ENCODE peak calls at places on chromosomes 12 and 14, in six cellular contexts. N is transverse colon, Q is HCT116, W is sigmoid colon, J is prostate gland, A is HepG2. Z is an unnamed sample.

GRCh38 chr12:45789025-45789424 is 59.5 kb downstream of the ARID2 start:
- DNase-seq in N (no peak), Q (no peak), W (no peak), J (no peak), A (no peak), Z (no peak)

GRCh38 chr14:31740688-31741087 is 179.5 kb downstream of the NUBPL start:
- DNase-seq in N (no peak), Q (no peak), W (no peak), J (no peak), A (no peak), Z (no peak)

GRCh38 chr12:5429741-5430557 is 2.0 kb upstream of the NTF3 start:
- DNase-seq in N (no peak), Q (no peak), W (no peak), J (no peak), A (no peak), Z (no peak)

GRCh38 chr14:64758025-64758521 is 53.8 kb downstream of the PLEKHG3 start:
- DNase-seq in N (peak; percentile 39), Q (no peak), W (no peak), J (no peak), A (no peak), Z (no peak)

GRCh38 chr12:92615703-92616102 is 87.1 kb upstream of the PLEKHG7 start:
- DNase-seq in N (no peak), Q (no peak), W (no peak), J (no peak), A (no peak), Z (no peak)

GRCh38 chr14:101824339-101824727 is 62.8 kb downstream of the PPP2R5C start:
- DNase-seq in N (no peak), Q (no peak), W (no peak), J (no peak), A (no peak), Z (no peak)

GRCh38 chr14:63745858-63746425 is 18.1 kb upstream of the SGPP1 start:
- DNase-seq in N (peak; percentile 37), Q (no peak), W (no peak), J (no peak), A (no peak), Z (no peak)

GRCh38 chr12:46160081-46160980 is 108.5 kb downstream of the SLC38A1 start:
- DNase-seq in N (no peak), Q (no peak), W (peak; percentile 70), J (peak; percentile 59), A (no peak), Z (no peak)

GRCh38 chr14:100476012-100476822 is 111.0 kb downstream of the BEGAIN start:
- DNase-seq in N (peak; percentile 42), Q (peak; percentile 94), W (no peak), J (no peak), A (peak; percentile 95), Z (peak; percentile 42)

GRCh38 chr12:108097160-108097911 is 31.8 kb upstream of the WSCD2 start:
- DNase-seq in N (no peak), Q (no peak), W (no peak), J (no peak), A (no peak), Z (no peak)

GRCh38 chr14:56594428-56594827 is 14.8 kb downstream of the TMEM260 start:
- DNase-seq in N (no peak), Q (no peak), W (no peak), J (no peak), A (peak; percentile 51), Z (no peak)

GRCh38 chr14:102516531-102517411 is 7.2 kb upstream of the ANKRD9 start:
- DNase-seq in N (peak; percentile 76), Q (no peak), W (peak; percentile 78), J (no peak), A (peak; percentile 44), Z (peak; percentile 68)

GRCh38 chr12:115467531-115467930 is 783.6 kb upstream of the TBX3 start:
- DNase-seq in N (no peak), Q (no peak), W (no peak), J (no peak), A (no peak), Z (no peak)

GRCh38 chr14:38201137-38201828 is 6.4 kb upstream of the SSTR1 start:
- DNase-seq in N (no peak), Q (no peak), W (no peak), J (no peak), A (no peak), Z (no peak)

DNA sequence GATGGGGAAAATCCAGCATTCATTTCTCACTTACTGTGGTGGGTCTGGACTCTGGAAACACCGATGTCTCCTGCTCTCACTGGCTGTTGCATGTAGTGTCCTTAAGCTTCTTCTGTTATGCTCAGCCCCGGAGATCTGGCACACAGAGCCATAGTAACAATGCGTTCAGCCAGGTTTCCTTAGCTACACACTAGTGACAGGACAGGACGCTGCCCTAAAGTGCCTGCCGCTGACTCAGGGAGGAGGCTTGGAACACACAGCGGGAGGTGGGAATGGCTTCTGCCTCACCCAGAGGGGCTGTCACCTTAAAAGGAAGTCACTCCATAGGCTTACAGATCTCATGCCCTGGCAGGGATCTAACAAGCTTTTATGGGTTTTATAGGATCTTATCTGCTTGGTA is 95.4 kb upstream of the LMNTD1 start:
- DNase-seq in N (peak; percentile 17), Q (peak; percentile 56), W (peak; percentile 89), J (peak; percentile 68), A (no peak), Z (no peak)
- TF ChIP-seq POLR2AphosphoS5 in N (no peak), Q (no peak), W (peak; percentile 38), J (peak; percentile 57), A (no peak), Z (peak; percentile 28)

GRCh38 chr14:21097616-21098133 is 780 bp downstream of the ZNF219 start:
- DNase-seq in N (peak; percentile 62), Q (no peak), W (no peak), J (no peak), A (no peak), Z (no peak)
- H3K27ac ChIP-seq in N (peak overlapping the region; percentile 95), Q (no peak overlapping the region), W (peak overlapping the region; percentile 98), J (peak overlapping the region; percentile 85), A (peak overlapping the region; percentile 70), Z (peak overlapping the region; percentile 96)

DNA sequence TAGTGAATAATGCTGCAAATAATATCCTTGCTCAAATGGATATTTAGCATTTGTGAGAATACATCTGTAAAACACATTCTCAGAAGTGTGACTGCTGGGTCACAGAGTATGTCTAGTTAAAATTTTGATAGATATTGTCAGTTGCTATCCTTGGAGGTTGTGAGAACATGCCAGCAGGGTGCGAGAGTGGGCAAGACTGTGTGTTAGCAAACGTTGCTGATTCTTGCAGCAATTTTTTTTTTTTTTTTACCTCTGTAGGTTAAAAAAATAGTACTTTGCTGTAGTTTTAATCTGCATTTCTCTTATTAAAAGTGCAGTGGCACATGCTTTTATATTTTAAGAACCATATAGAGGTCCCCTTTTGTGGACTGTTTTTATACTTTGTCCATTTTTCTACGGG is 4.5 kb upstream of the NYNRIN start:
- DNase-seq in N (no peak), Q (peak; percentile 12), W (no peak), J (no peak), A (no peak), Z (no peak)
- H3K4me1 ChIP-seq in N (peaks cover 27% of the 10 kb centered on the region), Q (peaks cover 20% of the 10 kb centered on the region), W (peaks cover 16% of the 10 kb centered on the region), J (no peaks in the 10 kb centered on the region), A (peaks cover 39% of the 10 kb centered on the region), Z (peaks cover 21% of the 10 kb centered on the region)

GRCh38 chr12:57726884-57727757 is 11.4 kb downstream of the AGAP2 start:
- DNase-seq in N (peak; percentile 33), Q (no peak), W (no peak), J (no peak), A (no peak), Z (peak; percentile 47)
- TF ChIP-seq POLR2AphosphoS5 in N (no peak), Q (no peak), W (no peak), J (no peak), A (no peak), Z (no peak)

DNA sequence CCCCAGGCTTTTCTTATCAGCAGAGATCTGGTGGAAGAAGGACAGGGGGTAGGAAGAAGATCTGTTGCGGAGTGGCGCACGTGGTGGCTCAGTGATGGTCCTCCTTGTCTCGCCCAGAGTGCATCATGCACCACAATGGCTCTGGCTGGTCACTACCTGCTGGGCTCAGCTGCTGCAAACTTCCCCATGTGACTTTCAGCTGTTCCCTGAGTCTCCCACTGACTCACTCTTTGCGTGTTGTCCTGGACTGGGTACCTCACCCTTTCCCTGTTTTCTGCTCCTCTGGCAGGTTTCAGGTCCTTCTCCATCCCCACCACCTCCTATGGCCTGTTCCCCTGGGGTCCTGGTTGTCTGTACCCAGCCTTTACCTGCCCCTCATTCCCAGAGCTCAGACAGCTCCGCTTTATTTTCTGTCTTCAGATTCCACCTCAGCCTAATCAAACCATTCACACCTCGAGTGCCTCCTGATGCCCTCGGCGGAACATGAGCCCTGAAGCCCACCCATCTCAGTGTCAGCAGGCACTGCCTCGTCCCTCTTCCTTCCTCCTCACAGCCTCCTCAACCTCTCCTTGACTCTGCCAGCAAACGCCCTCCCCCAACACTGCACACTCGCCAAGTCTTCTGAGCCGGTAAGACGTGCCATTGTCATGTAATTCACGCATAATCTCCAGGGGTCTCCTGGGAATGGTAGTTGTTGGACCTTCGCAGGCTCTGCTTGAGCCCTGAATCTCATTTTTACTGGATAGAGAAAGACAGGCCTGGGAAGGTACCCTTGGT is 1.8 kb downstream of the C1R start:
- DNase-seq in N (no peak), Q (no peak), W (no peak), J (no peak), A (no peak), Z (no peak)
- H3K27ac ChIP-seq in N (peak overlapping the region; percentile 69), Q (no peak overlapping the region), W (peak overlapping the region; percentile 84), J (peak overlapping the region; percentile 34), A (no peak overlapping the region), Z (peak overlapping the region; percentile 71)

GRCh38 chr12:2393996-2394395 is 341.2 kb downstream of the CACNA1C start:
- DNase-seq in N (no peak), Q (no peak), W (no peak), J (no peak), A (no peak), Z (no peak)

GRCh38 chr12:2390850-2391390 is 338.1 kb downstream of the CACNA1C start:
- DNase-seq in N (no peak), Q (no peak), W (no peak), J (no peak), A (no peak), Z (no peak)

GRCh38 chr12:2393016-2393415 is 340.2 kb downstream of the CACNA1C start:
- DNase-seq in N (no peak), Q (no peak), W (no peak), J (no peak), A (no peak), Z (no peak)

GRCh38 chr12:2390133-2390532 is 337.3 kb downstream of the CACNA1C start:
- DNase-seq in N (no peak), Q (no peak), W (no peak), J (no peak), A (no peak), Z (no peak)

GRCh38 chr12:2391740-2392341 is 339.1 kb downstream of the CACNA1C start:
- DNase-seq in N (no peak), Q (no peak), W (no peak), J (no peak), A (no peak), Z (no peak)
- H3K4me1 ChIP-seq in N (peaks cover 16% of the 10 kb centered on the region), Q (no peaks in the 10 kb centered on the region), W (peaks cover 81% of the 10 kb centered on the region), J (no peaks in the 10 kb centered on the region), A (no peaks in the 10 kb centered on the region), Z (no peaks in the 10 kb centered on the region)

GRCh38 chr14:71693373-71693772 is 238.9 kb upstream of the RGS6 start:
- DNase-seq in N (no peak), Q (no peak), W (no peak), J (no peak), A (no peak), Z (no peak)
- TF ChIP-seq POLR2AphosphoS5 in N (no peak), Q (no peak), W (no peak), J (no peak), A (no peak), Z (no peak)

GRCh38 chr12:4116251-4117111 is 157.1 kb upstream of the CCND2 start:
- DNase-seq in N (peak; percentile 60), Q (no peak), W (peak; percentile 40), J (no peak), A (peak; percentile 19), Z (no peak)
- H3K27ac ChIP-seq in N (peak overlapping the region; percentile 25), Q (no peak overlapping the region), W (no peak overlapping the region), J (no peak overlapping the region), A (no peak overlapping the region), Z (no peak overlapping the region)

Z was measured in stomach.